ENCODE peak calls at places on chromosomes 3 and 15, in ten cellular contexts. O is astrocyte of the spinal cord, R is mammary epithelial cell, A is fibroblast of pulmonary artery, N is MM.1S, L is testis, P is fibroblast of the aortic adventitia, J is heart right ventricle, F is astrocyte of the cerebellum, S is lower lobe of right lung. Q is an unnamed sample.

GRCh38 chr15:98649996-98650870 is 1.9 kb downstream of the IGF1R start:
- DNase-seq in R (peak; percentile 37), J (peak; percentile 39), S (peak; percentile 66), L (peak; percentile 67), F (no peak), A (peak; percentile 36), N (no peak), O (no peak), P (peak; percentile 51), Q (peak; percentile 38)

GRCh38 chr3:5767304-5767703 is 579.8 kb downstream of the EDEM1 start:
- DNase-seq in R (no peak), O (peak; percentile 28), F (no peak), P (no peak), S (no peak), L (no peak), J (no peak), A (no peak), N (no peak), Q (no peak)

GRCh38 chr15:55740981-55741591 is 1.9 kb downstream of the PRTG start:
- DNase-seq in J (no peak), O (peak; percentile 15), F (peak; percentile 48), S (no peak), N (no peak), R (no peak), L (no peak), P (no peak), A (no peak), Q (no peak)

GRCh38 chr15:84813931-84814330 is 3.2 kb upstream of the ALPK3 start:
- DNase-seq in S (no peak), N (no peak), O (no peak), R (no peak), P (no peak), J (no peak), L (no peak), F (no peak), A (no peak), Q (no peak)

GRCh38 chr3:58585005-58585786 is 8.0 kb upstream of the FAM107A start:
- DNase-seq in F (no peak), A (peak; percentile 80), P (peak; percentile 69), S (peak; percentile 88), J (peak; percentile 90), N (peak; percentile 84), O (peak; percentile 64), L (peak; percentile 80), R (peak; percentile 53), Q (peak; percentile 76)

GRCh38 chr3:43455233-43455632 is 166.6 kb downstream of the ANO10 start:
- DNase-seq in A (peak; percentile 41), R (peak; percentile 62), L (no peak), S (no peak), N (no peak), J (no peak), F (no peak), P (peak; percentile 45), O (peak; percentile 12), Q (peak; percentile 56)

GRCh38 chr15:62163847-62164499 is 1.1 kb downstream of the C2CD4B start:
- DNase-seq in F (no peak), L (no peak), R (no peak), N (no peak), A (peak; percentile 30), O (no peak), P (no peak), J (peak; percentile 21), S (peak; percentile 40), Q (peak; percentile 17)

GRCh38 chr3:54271118-54271517 is 148.8 kb downstream of the CACNA2D3 start:
- DNase-seq in N (no peak), O (no peak), A (no peak), S (no peak), P (no peak), R (no peak), L (no peak), F (no peak), J (no peak), Q (no peak)

GRCh38 chr3:189288348-189289235 is 116.8 kb downstream of the TPRG1 start:
- DNase-seq in A (no peak), J (no peak), R (no peak), F (no peak), O (no peak), S (no peak), L (no peak), P (no peak), N (peak; percentile 80), Q (no peak)

GRCh38 chr3:138082085-138082991 is 33.1 kb downstream of the DZIP1L start:
- DNase-seq in P (peak; percentile 91), A (peak; percentile 95), R (peak; percentile 96), N (peak; percentile 59), L (no peak), J (no peak), O (peak; percentile 97), S (no peak), F (peak; percentile 91), Q (peak; percentile 90)

GRCh38 chr3:89358281-89358680 is 250.9 kb downstream of the EPHA3 start:
- DNase-seq in R (no peak), N (no peak), A (no peak), O (no peak), F (no peak), S (no peak), P (no peak), J (no peak), L (no peak), Q (no peak)

GRCh38 chr3:123286308-123287023 is 84.7 kb downstream of the SEC22A start:
- DNase-seq in A (peak; percentile 83), N (peak; percentile 53), F (peak; percentile 41), J (no peak), P (peak; percentile 74), O (peak; percentile 56), L (peak; percentile 67), R (peak; percentile 37), S (no peak), Q (peak; percentile 77)

GRCh38 chr3:45486136-45486535 is 97.8 kb downstream of the LARS2 start:
- DNase-seq in R (peak; percentile 24), L (no peak), F (no peak), J (no peak), A (peak; percentile 81), P (peak; percentile 37), S (no peak), O (no peak), N (no peak), Q (peak; percentile 81)

GRCh38 chr3:14256046-14256445 is 77.4 kb downstream of the LSM3 start:
- DNase-seq in F (peak; percentile 8), O (no peak), A (no peak), R (no peak), L (no peak), N (no peak), S (no peak), J (no peak), P (no peak), Q (no peak)

DNA sequence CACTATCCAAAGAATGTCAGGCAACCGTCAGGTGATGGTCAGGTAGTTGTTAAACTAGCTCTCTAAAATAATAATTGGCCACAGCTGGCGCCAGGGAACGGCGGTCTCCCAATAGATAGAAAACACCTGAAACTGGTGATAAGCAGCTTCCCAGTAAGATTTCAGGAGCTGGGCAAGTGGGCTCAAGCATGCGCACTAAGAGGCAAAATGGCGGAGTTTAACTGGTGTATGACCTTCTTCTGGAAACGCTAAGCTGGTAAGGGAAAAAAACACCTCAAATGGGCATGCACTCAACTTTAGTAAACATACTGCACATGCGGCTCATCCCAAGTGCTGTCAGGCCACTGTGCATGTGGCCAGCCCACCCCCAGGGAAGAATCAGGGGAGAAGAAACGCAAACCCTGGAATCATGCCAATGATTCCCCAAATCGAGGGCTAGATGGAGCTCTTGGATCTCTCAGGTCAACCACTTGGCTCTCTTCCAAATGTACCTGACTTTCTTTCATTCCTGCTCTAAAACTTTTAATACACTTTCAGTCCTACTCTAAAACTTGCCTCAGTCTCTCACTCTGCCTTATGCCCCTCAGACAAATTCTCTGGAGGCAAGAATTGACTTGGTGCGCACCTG is 195.0 kb downstream of the ZNF621 start:
- DNase-seq in J (no peak), A (peak; percentile 22), O (no peak), N (no peak), S (no peak), L (peak; percentile 60), R (peak; percentile 55), P (peak; percentile 19), F (no peak), Q (peak; percentile 23)
- TF ChIP-seq CTCF in J (peak; percentile 30), A (no peak), O (peak; percentile 10), N (no peak), S (peak; percentile 44), L (no peak), R (peak; percentile 75), P (no peak), F (peak; percentile 10), Q (no peak)

GRCh38 chr3:50153782-50154475 is 1.2 kb upstream of the SEMA3F start:
- DNase-seq in P (no peak), O (no peak), F (no peak), J (no peak), R (no peak), N (no peak), S (no peak), A (no peak), L (no peak), Q (no peak)
- H3K4me3 ChIP-seq in P (no peak overlapping the region), O (no peak overlapping the region), F (peak overlapping the region; percentile 69), J (peak overlapping the region; percentile 55), R (no peak overlapping the region), N (peak overlapping the region; percentile 62), S (peak overlapping the region; percentile 63), A (no peak overlapping the region), L (peak overlapping the region; percentile 50), Q (no peak overlapping the region)

DNA sequence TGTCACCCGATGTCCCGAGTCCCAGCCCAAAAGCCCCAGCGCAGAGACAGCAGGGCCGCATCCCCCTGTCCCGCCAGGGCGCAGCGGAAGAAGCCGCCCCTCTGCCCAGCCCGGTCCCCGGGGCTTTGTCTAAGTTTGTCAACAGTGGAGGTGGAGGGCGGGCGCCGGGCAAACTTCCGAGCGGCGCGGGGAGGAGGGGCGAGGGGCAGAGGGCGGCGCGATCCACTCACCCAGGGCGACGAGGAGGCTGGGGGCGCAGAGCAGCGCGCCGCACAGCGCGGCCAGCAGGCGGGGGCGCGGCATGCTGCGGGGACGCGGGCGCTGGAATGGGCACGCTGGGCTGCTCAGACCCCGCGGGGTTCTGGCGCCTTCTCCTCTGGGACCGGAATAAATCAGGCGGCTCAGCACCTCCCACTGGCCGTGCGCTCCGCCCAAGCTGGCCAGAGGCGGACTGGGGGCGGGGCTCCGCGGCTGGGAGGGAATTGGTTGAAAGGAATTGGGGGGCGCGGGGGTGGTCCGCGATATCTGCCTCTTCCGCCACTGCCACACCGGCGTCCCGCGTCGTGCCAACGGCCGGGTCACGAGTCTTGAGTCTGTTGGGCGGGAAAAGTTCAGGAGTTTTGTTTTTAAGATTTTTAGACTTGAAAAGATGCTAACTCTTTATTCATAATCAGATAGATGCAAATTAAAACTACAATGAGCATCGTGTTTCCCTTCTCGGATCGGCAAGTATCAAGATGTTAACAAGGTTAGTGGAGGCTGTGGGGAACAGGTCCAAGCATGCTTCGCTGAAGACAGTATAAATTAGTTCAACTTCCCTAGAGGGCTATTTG is at the start of gene MFGE8:
- DNase-seq in F (no peak), J (peak; percentile 86), N (peak; percentile 66), R (peak; percentile 81), P (peak; percentile 48), S (peak; percentile 78), L (peak; percentile 85), A (peak; percentile 68), O (peak; percentile 64), Q (peak; percentile 69)
- TF ChIP-seq CTCF in F (no peak), J (no peak), N (no peak), R (no peak), P (peak; percentile 5), S (peak; percentile 13), L (no peak), A (no peak), O (no peak), Q (no peak)

DNA sequence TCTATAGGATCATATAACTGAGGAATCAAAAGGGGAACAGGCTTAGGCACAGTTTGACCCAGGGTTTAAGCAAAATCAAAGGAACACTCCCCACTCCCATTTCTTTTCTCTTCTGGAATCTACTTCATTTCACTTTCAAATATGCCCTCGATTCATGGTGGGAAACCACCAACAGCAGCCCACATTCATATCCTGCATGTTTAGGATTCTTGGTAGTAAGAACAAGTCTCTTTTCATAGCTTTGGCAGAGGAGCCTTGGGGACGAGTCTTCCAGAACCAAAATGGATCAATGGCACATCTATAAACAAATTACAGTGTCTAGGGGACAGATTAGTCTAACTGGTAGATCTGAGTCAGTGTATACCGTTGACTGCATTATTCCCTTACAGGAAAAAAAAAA is 578.1 kb upstream of the ADAMTS9 start:
- DNase-seq in O (peak; percentile 27), A (no peak), F (peak; percentile 9), R (no peak), J (no peak), P (no peak), S (no peak), L (no peak), N (no peak), Q (no peak)
- H3K4me3 ChIP-seq in O (no peak overlapping the region), A (no peak overlapping the region), F (no peak overlapping the region), R (no peak overlapping the region), J (no peak overlapping the region), P (no peak overlapping the region), S (no peak overlapping the region), L (no peak overlapping the region), N (no peak overlapping the region), Q (no peak overlapping the region)